ENCODE peak calls at places on chromosomes 3 and 15, in four cellular contexts. One of them, this sample, is unnamed.
A peak's percentile ranks its signal among the peaks of the same experiment; 100 is the strongest.

GRCh38 chr3:104388624-104389023 is 978.1 kb upstream of the ALCAM start:
- DNase-seq in GM20000: no peak
- DNase-seq in G401: no peak
- DNase-seq in frontal cortex: no peak
- DNase-seq in this sample: no peak

GRCh38 chr3:99706410-99706809 is 68.0 kb downstream of the COL8A1 start:
- DNase-seq in frontal cortex: no peak
- DNase-seq in G401: no peak
- DNase-seq in GM20000: no peak
- DNase-seq in this sample: no peak

GRCh38 chr3:141986548-141987107 is 110.2 kb downstream of the ATP1B3 start:
- DNase-seq in GM20000: no peak
- DNase-seq in frontal cortex: no peak
- DNase-seq in G401: no peak
- DNase-seq in this sample: no peak

GRCh38 chr3:57918123-57918837 is 89.9 kb upstream of the FLNB start:
- DNase-seq in GM20000: no peak
- DNase-seq in G401: no peak
- DNase-seq in frontal cortex: no peak
- DNase-seq in this sample: peak; percentile 77

GRCh38 chr3:72129384-72130094 is 344.6 kb upstream of the PROK2 start:
- DNase-seq in frontal cortex: no peak
- DNase-seq in GM20000: no peak
- DNase-seq in G401: no peak
- DNase-seq in this sample: no peak

GRCh38 chr3:31848921-31849320 is 132.1 kb downstream of the OSBPL10 start:
- DNase-seq in GM20000: no peak
- DNase-seq in G401: no peak
- DNase-seq in frontal cortex: no peak
- DNase-seq in this sample: no peak

GRCh38 chr3:114878119-114878839 is 268.8 kb downstream of the ZBTB20 start:
- DNase-seq in G401: peak; percentile 39
- DNase-seq in GM20000: no peak
- DNase-seq in frontal cortex: no peak
- DNase-seq in this sample: no peak

GRCh38 chr3:155859859-155860258 is 5.6 kb upstream of the SLC33A1 start:
- DNase-seq in GM20000: peak; percentile 37
- DNase-seq in frontal cortex: no peak
- DNase-seq in G401: no peak
- DNase-seq in this sample: peak; percentile 33

GRCh38 chr15:67832031-67832551 is 6.8 kb downstream of the SKOR1 start:
- DNase-seq in frontal cortex: no peak
- DNase-seq in G401: peak; percentile 42
- DNase-seq in GM20000: no peak
- DNase-seq in this sample: no peak

GRCh38 chr15:41309226-41309905 is 23.0 kb downstream of the OIP5 start:
- DNase-seq in frontal cortex: no peak
- DNase-seq in GM20000: peak; percentile 32
- DNase-seq in G401: no peak
- DNase-seq in this sample: no peak